ENCODE peak calls at places on chromosomes 6 and 20, in six cellular contexts. X is AG04450; R is hepatocyte; T is endothelial cell of umbilical vein; F is left ventricle myocardium inferior; C is effector memory CD4-positive, alpha-beta T cell. Y is an unnamed sample.

GRCh38 chr6:105628156-105628860 is 225.4 kb upstream of the PREP start:
- DNase-seq in X (no peak), R (no peak), T (no peak), F (no peak), C (no peak), Y (no peak)

GRCh38 chr6:17863971-17864754 is 123.3 kb downstream of the KIF13A start:
- DNase-seq in X (no peak), R (no peak), T (peak; percentile 72), F (peak; percentile 27), C (no peak), Y (peak; percentile 34)

GRCh38 chr6:140485740-140486467 is 1111.5 kb upstream of the CITED2 start:
- DNase-seq in X (peak; percentile 69), R (peak; percentile 12), T (peak; percentile 13), F (no peak), C (no peak), Y (peak; percentile 57)

GRCh38 chr6:33577718-33578117 is 2.4 kb downstream of the BAK1 start:
- DNase-seq in X (no peak), R (no peak), T (no peak), F (no peak), C (no peak), Y (no peak)

GRCh38 chr6:140427842-140428241 is 1053.4 kb upstream of the CITED2 start:
- DNase-seq in X (no peak), R (no peak), T (no peak), F (no peak), C (no peak), Y (no peak)

GRCh38 chr6:146968041-146968760 is 236.0 kb upstream of the STXBP5 start:
- DNase-seq in X (peak; percentile 34), R (peak; percentile 21), T (peak; percentile 72), F (no peak), C (no peak), Y (no peak)

GRCh38 chr6:72952808-72953630 is 272.3 kb downstream of the KHDC1L start:
- DNase-seq in X (no peak), R (no peak), T (peak; percentile 86), F (no peak), C (no peak), Y (no peak)

GRCh38 chr20:41014557-41015088 is 14.0 kb upstream of the TOP1 start:
- DNase-seq in X (no peak), R (no peak), T (peak; percentile 42), F (no peak), C (no peak), Y (peak; percentile 51)

GRCh38 chr20:20548527-20549266 is 163.7 kb downstream of the RALGAPA2 start:
- DNase-seq in X (no peak), R (peak; percentile 31), T (no peak), F (no peak), C (no peak), Y (no peak)

GRCh38 chr20:31717478-31717946 is 5.2 kb downstream of the BCL2L1 start:
- DNase-seq in X (no peak), R (no peak), T (no peak), F (no peak), C (no peak), Y (no peak)

GRCh38 chr6:90660971-90661370 is 74.1 kb upstream of the MAP3K7 start:
- DNase-seq in X (no peak), R (no peak), T (no peak), F (no peak), C (no peak), Y (no peak)

GRCh38 chr20:40591104-40591503 is 97.9 kb downstream of the MAFB start:
- DNase-seq in X (no peak), R (no peak), T (no peak), F (no peak), C (no peak), Y (no peak)

GRCh38 chr6:99002826-99003225 is 55.1 kb upstream of the FBXL4 start:
- DNase-seq in X (no peak), R (no peak), T (peak; percentile 7), F (no peak), C (no peak), Y (no peak)

GRCh38 chr20:37526238-37526838 is 1.3 kb downstream of the BLCAP start:
- DNase-seq in X (no peak), R (peak; percentile 64), T (peak; percentile 97), F (no peak), C (no peak), Y (no peak)

GRCh38 chr6:144415835-144416237 is 130.7 kb downstream of the UTRN start:
- DNase-seq in X (peak; percentile 30), R (no peak), T (peak; percentile 90), F (no peak), C (no peak), Y (no peak)

GRCh38 chr6:120116343-120116742 is 766.8 kb upstream of the MAN1A1 start:
- DNase-seq in X (no peak), R (no peak), T (no peak), F (no peak), C (no peak), Y (no peak)

GRCh38 chr6:112348334-112348874 is 1.3 kb downstream of the RFPL4B start:
- DNase-seq in X (no peak), R (no peak), T (no peak), F (no peak), C (no peak), Y (no peak)

GRCh38 chr6:40723967-40724366 is 136.8 kb upstream of the LRFN2 start:
- DNase-seq in X (no peak), R (no peak), T (no peak), F (no peak), C (no peak), Y (no peak)

GRCh38 chr6:15922510-15923307 is 206.2 kb upstream of the MYLIP start:
- DNase-seq in X (no peak), R (peak; percentile 71), T (peak; percentile 99), F (no peak), C (no peak), Y (no peak)

GRCh38 chr20:50462093-50462685 is 48.0 kb upstream of the PTPN1 start:
- DNase-seq in X (no peak), R (no peak), T (no peak), F (no peak), C (no peak), Y (no peak)

DNA sequence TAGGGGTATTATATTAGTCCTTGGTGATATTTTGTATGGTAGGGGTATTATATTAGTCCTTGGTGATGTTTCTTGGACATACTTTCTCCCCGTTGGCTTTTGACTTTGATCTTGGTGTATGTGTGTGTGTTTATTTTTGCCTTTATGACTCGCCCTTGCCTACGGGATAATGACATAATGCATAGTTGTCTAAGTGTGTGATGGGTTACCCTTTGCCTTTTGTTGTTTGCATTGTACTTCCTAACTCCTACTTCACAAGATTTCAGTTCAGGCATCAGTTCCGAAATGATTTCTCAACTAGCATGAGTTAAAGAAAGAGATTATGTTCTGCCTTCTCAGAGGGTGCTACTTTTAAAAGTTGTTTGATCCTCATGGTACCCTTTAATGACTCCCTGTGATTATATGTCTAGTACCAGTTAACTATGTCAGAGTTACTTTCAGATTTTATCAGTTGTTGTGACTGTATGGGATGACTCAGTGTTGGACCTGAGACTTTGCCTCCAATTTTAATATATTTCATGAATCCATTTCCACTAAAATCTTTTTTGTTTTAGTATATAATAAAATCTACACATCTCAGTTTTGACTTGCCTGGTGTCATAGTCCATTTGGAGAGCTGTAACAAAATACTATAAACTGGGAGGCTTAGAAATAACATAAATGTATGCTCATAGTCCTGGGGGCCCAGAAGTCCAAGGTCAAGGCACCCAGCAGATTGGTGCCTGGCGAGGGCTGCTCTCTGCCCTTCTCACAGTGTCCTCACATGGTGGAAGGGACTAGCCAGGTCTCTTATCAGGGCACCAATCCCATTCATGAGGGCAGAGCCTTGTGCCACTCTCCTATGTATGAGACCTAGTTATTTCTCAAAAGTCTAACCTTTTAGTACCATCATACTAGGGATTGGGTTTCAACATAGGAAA is 34.1 kb downstream of the CDYL start:
- DNase-seq in X (no peak), R (no peak), T (peak; percentile 68), F (no peak), C (no peak), Y (no peak)
- H3K9me3 ChIP-seq in X (no peaks in the 10 kb centered on the region), R (no peaks in the 10 kb centered on the region), T (no peaks in the 10 kb centered on the region), F (no peaks in the 10 kb centered on the region), C (no peaks in the 10 kb centered on the region), Y (no peaks in the 10 kb centered on the region)

GRCh38 chr6:51891784-51892183 is 195.6 kb downstream of the PKHD1 start:
- DNase-seq in X (no peak), R (no peak), T (no peak), F (no peak), C (no peak), Y (no peak)

GRCh38 chr6:51892339-51892738 is 195.1 kb downstream of the PKHD1 start:
- DNase-seq in X (no peak), R (no peak), T (no peak), F (no peak), C (no peak), Y (no peak)

GRCh38 chr6:51892750-51893149 is 194.7 kb downstream of the PKHD1 start:
- DNase-seq in X (no peak), R (no peak), T (no peak), F (no peak), C (no peak), Y (no peak)

GRCh38 chr6:51885957-51886356 is 201.5 kb downstream of the PKHD1 start:
- DNase-seq in X (no peak), R (no peak), T (no peak), F (no peak), C (no peak), Y (no peak)

GRCh38 chr6:51887859-51888258 is 199.6 kb downstream of the PKHD1 start:
- DNase-seq in X (no peak), R (no peak), T (no peak), F (no peak), C (no peak), Y (no peak)
- H3K9me3 ChIP-seq in X (peaks cover 6% of the 10 kb centered on the region), R (no peaks in the 10 kb centered on the region), T (no peaks in the 10 kb centered on the region), F (no peaks in the 10 kb centered on the region), C (no peaks in the 10 kb centered on the region), Y (no peaks in the 10 kb centered on the region)

GRCh38 chr6:166485651-166486535 is 100.6 kb downstream of the RAMACL start:
- DNase-seq in X (no peak), R (no peak), T (no peak), F (peak; percentile 13), C (no peak), Y (no peak)
- H3K9me3 ChIP-seq in X (no peaks in the 10 kb centered on the region), R (no peaks in the 10 kb centered on the region), T (no peaks in the 10 kb centered on the region), F (no peaks in the 10 kb centered on the region), C (no peaks in the 10 kb centered on the region), Y (no peaks in the 10 kb centered on the region)

GRCh38 chr20:54874718-54875117 is 399.3 kb downstream of the DOK5 start:
- DNase-seq in X (no peak), R (no peak), T (no peak), F (no peak), C (no peak), Y (no peak)

GRCh38 chr20:54875307-54875706 is 399.9 kb downstream of the DOK5 start:
- DNase-seq in X (no peak), R (no peak), T (no peak), F (no peak), C (no peak), Y (no peak)

GRCh38 chr20:54869765-54870164 is 394.4 kb downstream of the DOK5 start:
- DNase-seq in X (no peak), R (no peak), T (no peak), F (no peak), C (no peak), Y (no peak)

DNA sequence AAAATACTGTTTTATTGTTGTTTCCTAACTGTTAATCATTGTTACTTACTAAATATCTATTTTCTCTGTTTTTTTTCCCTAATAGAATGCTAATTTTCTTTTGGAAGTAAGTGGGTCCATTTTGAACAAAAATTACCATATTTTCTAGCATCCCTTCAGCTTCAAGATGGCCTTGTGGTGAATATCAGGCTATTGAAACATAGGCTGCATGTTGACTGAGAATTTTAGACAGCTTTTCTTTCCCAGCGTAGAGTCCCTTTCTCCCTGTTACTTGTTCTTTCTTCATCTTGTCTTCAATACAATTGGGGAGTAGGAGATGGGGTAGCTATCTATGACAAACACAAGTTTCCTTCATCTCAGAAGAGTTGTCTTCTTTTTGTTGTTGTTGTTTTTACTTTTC is 397.0 kb downstream of the DOK5 start:
- DNase-seq in X (no peak), R (no peak), T (no peak), F (no peak), C (no peak), Y (no peak)
- H3K9me3 ChIP-seq in X (peaks cover 3% of the 10 kb centered on the region), R (no peaks in the 10 kb centered on the region), T (peaks cover 4% of the 10 kb centered on the region), F (peaks cover 7% of the 10 kb centered on the region), C (no peaks in the 10 kb centered on the region), Y (no peaks in the 10 kb centered on the region)

Y was measured in adrenal gland.